ENCODE peak calls at places on chromosomes 13 and 19, in seven cellular contexts. W is effector memory CD4-positive, alpha-beta T cell; M is upper lobe of right lung; R is CD8-positive, alpha-beta T cell; H is SJSA1; C is caudate nucleus; Q is CD4-positive, CD25-positive, alpha-beta regulatory T cell. X is an unnamed sample.

GRCh38 chr13:36297600-36298338 is at the start of gene CCDC169:
- DNase-seq in W (peak; percentile 50), M (peak; percentile 90), R (peak; percentile 53), H (peak; percentile 94), C (peak; percentile 14), Q (peak; percentile 67), X (peak; percentile 38)

GRCh38 chr19:13825489-13826475 is 30.5 kb downstream of the ZSWIM4 start:
- DNase-seq in W (no peak), M (no peak), R (peak; percentile 20), H (no peak), C (no peak), Q (no peak), X (no peak)

GRCh38 chr19:21483589-21484170 is 21.7 kb upstream of the ZNF429 start:
- DNase-seq in W (peak; percentile 20), M (peak; percentile 79), R (peak; percentile 65), H (no peak), C (no peak), Q (peak; percentile 59), X (peak; percentile 28)

GRCh38 chr19:33758541-33759013 is 38.1 kb upstream of the KCTD15 start:
- DNase-seq in W (no peak), M (peak; percentile 78), R (no peak), H (peak; percentile 48), C (no peak), Q (no peak), X (no peak)

GRCh38 chr19:58054792-58055482 is 4.1 kb upstream of the ZNF135 start:
- DNase-seq in W (no peak), M (no peak), R (no peak), H (no peak), C (peak; percentile 20), Q (no peak), X (no peak)

GRCh38 chr19:12481781-12482504 is 2.7 kb downstream of the ZNF709 start:
- DNase-seq in W (no peak), M (no peak), R (no peak), H (no peak), C (no peak), Q (no peak), X (no peak)

GRCh38 chr13:75469087-75469486 is 12.9 kb downstream of the TBC1D4 start:
- DNase-seq in W (no peak), M (no peak), R (no peak), H (no peak), C (no peak), Q (no peak), X (no peak)

GRCh38 chr19:36030264-36031148 is 2.2 kb downstream of the CLIP3 start:
- DNase-seq in W (no peak), M (no peak), R (no peak), H (no peak), C (no peak), Q (no peak), X (no peak)

GRCh38 chr19:40633207-40633606 is 32.0 kb downstream of the LTBP4 start:
- DNase-seq in W (no peak), M (no peak), R (no peak), H (peak; percentile 44), C (no peak), Q (no peak), X (no peak)

GRCh38 chr13:113219311-113219940 is 10.0 kb downstream of the CUL4A start:
- DNase-seq in W (no peak), M (no peak), R (no peak), H (no peak), C (no peak), Q (no peak), X (no peak)

DNA sequence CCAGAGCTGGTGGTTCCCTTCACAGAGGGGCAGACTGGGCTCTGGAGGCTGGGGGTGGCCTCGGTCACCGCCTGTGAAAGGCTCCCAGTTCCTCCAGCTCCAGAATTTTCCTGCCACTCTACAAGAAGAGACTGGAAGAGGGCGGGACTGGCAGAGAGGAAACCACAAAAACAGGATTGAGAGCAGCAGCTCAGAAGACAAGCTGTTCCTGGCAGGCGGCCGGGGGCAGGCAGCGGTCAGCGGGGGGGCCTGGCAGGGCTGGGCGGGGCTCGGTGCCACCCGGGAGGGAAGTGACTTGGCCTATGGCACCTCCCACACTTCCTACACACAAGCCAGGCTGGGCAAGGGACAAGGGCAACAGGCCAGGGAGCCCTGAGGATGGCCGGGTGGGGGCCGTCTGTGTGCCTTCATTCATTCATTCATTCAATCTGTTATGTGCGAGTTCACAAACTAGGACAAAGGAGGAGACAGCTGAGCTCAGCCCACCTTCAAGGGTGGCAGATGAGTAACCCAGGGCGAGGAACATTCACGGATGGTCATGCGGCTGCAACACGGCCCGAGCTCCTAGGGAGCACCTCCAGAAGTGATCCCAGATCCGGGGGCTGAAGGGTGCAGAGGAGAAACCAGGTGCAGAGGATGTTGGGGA is 16.9 kb upstream of the BTBD2 start:
- DNase-seq in W (no peak), M (peak; percentile 99), R (no peak), H (peak; percentile 78), C (peak; percentile 91), Q (peak; percentile 82), X (peak; percentile 97)
- H3K27ac ChIP-seq in W (peak overlapping the region; percentile 53), M (peak overlapping the region; percentile 89), R (no peak overlapping the region), H (peak overlapping the region; percentile 0), C (peak overlapping the region; percentile 100), Q (peak overlapping the region; percentile 74), X (peak overlapping the region; percentile 96)

DNA sequence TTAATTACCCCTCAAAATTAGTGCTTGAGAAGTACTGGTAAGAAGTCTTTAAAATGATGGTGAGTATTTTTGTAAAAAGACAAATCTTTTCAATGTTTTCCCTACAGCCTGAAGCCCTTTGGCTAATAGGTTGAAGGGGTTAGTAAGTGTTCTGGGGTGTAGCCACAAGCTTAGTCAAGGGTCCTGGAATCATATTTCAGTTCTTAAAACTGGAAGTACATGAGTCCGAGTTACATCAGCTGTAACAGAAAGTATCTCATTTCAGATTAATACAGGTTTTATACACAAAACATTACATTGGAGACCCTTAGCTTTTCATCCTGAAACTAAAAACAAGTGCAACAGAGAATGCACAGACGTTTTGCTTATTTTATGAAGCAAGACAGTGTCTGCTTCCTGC is 52.7 kb upstream of the TEX29 start:
- DNase-seq in W (no peak), M (no peak), R (no peak), H (no peak), C (no peak), Q (no peak), X (no peak)
- H3K27ac ChIP-seq in W (no peak overlapping the region), M (no peak overlapping the region), R (no peak overlapping the region), H (no peak overlapping the region), C (no peak overlapping the region), Q (no peak overlapping the region), X (no peak overlapping the region)

DNA sequence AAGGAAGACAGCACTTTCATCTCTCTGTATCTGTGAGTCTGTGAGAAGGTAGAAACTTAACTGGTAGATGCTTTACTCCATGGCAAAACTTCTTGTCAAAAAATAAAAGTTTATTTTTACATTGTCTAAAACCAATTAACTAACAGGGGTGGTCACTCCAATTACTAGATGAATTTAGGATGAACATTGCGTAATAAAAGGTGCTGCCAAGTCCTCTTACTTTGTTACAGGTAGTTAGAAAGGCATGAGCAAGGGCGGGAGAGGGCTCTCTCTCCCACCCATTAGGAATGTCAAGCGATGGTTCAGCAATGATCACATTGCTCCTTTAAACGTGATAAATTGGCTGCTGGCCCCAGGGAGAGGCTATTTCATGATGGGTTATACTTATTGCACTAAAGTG is 512.3 kb downstream of the SLITRK5 start:
- DNase-seq in W (no peak), M (no peak), R (no peak), H (no peak), C (no peak), Q (no peak), X (no peak)
- H3K27ac ChIP-seq in W (no peak overlapping the region), M (no peak overlapping the region), R (no peak overlapping the region), H (no peak overlapping the region), C (no peak overlapping the region), Q (no peak overlapping the region), X (no peak overlapping the region)

GRCh38 chr13:41916173-41916954 is 44.5 kb downstream of the VWA8 start:
- DNase-seq in W (no peak), M (no peak), R (no peak), H (peak; percentile 76), C (no peak), Q (peak; percentile 67), X (no peak)
- H3K27ac ChIP-seq in W (no peak overlapping the region), M (no peak overlapping the region), R (no peak overlapping the region), H (peak overlapping the region; percentile 83), C (no peak overlapping the region), Q (peak overlapping the region; percentile 34), X (no peak overlapping the region)

DNA sequence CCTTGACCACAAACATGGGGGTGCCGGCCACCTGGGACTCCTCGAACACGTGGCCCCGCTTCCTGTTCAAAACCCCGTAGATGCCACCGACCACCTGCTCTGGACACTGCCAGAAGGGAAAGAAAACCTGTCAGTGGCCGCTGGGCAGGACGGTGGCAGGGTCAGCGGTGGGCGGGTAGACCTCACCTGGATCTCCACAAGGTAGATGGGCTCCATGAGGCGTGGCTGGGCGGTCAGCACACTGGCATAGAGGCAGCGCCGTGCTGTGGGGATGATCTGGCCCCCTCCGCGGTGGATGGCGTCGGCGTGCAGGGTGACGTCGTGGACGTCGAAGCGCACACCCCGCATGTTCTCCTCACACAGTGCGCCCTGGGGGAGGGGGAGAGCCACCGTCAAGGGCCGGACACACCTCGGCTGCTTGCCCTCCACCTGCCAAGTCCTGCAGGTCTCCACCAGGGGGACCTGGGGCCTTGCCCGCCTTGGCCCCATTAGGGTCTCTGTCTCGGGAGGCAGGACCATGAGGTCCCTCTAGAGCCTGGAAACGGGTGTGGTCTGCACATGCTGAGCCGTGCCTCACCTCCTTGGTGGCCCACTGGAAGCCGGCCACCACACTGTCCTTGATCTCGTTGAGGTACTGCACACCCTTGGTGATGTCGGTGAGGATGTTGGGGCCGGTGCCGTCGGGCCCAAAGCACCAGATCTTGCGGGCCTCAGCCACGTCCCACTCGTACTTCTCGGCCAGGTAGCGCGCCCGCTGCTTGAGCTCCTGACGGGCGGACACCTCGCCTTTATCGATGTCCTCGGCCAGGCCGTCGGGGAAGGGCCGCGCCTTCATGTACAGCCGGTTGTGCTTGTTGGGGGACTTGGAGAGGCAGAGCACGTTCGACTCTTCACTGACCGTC is 6.6 kb upstream of the DAPK3 start:
- DNase-seq in W (no peak), M (no peak), R (no peak), H (no peak), C (no peak), Q (no peak), X (no peak)
- H3K27ac ChIP-seq in W (no peak overlapping the region), M (no peak overlapping the region), R (no peak overlapping the region), H (no peak overlapping the region), C (no peak overlapping the region), Q (no peak overlapping the region), X (no peak overlapping the region)

DNA sequence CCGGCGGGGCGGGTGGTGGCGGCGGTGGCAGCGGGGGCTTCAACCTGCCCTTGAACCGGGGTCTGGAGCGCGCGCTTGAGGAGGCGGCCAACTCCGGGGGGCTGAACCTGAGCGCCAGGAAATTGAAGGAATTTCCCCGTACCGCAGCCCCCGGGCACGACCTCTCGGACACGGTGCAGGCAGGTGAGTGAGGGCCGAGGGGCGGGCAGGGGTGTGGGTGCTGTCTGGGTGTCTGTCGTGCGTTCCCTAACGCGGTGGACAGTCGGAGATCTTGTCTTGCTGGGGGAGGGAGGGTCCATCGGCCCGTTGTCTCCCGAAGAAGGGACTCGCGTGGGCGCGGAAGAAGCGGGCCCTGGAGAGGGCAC is 533 bp downstream of the LRCH1 start:
- DNase-seq in W (no peak), M (peak; percentile 67), R (no peak), H (no peak), C (no peak), Q (no peak), X (no peak)
- H3K27ac ChIP-seq in W (peak overlapping the region; percentile 74), M (peak overlapping the region; percentile 90), R (peak overlapping the region; percentile 70), H (peak overlapping the region; percentile 94), C (peak overlapping the region; percentile 61), Q (peak overlapping the region; percentile 85), X (peak overlapping the region; percentile 82)

X was measured in Peyer's patch.